ENCODE peak calls at places on chromosomes 2 and 18, in four cellular contexts. U is kidney epithelial cell, R is RWPE1, P is T follicular helper cell. X is an unnamed sample.

GRCh38 chr18:58195278-58195721 is 151.3 kb downstream of the NEDD4L start:
- DNase-seq in U (no peak), R (peak; percentile 38), P (no peak), X (peak; percentile 30)

GRCh38 chr2:35504419-35504818 is 851.2 kb upstream of the CRIM1 start:
- DNase-seq in U (no peak), R (no peak), P (no peak), X (no peak)

GRCh38 chr2:15842771-15843666 is 97.3 kb upstream of the MYCN start:
- DNase-seq in U (no peak), R (no peak), P (no peak), X (no peak)

GRCh38 chr2:180618570-180618969 is 361.8 kb upstream of the UBE2E3 start:
- DNase-seq in U (no peak), R (no peak), P (no peak), X (no peak)

GRCh38 chr18:48674198-48674721 is 135.4 kb downstream of the CTIF start:
- DNase-seq in U (no peak), R (no peak), P (no peak), X (no peak)

GRCh38 chr2:7884338-7884737 is 797.5 kb upstream of the ID2 start:
- DNase-seq in U (no peak), R (no peak), P (no peak), X (no peak)

GRCh38 chr2:234165421-234165820 is 114.9 kb downstream of the SPP2 start:
- DNase-seq in U (peak; percentile 79), R (no peak), P (no peak), X (no peak)

GRCh38 chr2:486381-486780 is 190.8 kb downstream of the TMEM18 start:
- DNase-seq in U (no peak), R (no peak), P (no peak), X (no peak)

GRCh38 chr2:241775223-241776177 is 1.1 kb upstream of the GAL3ST2 start:
- DNase-seq in U (no peak), R (no peak), P (no peak), X (no peak)

GRCh38 chr2:70069049-70069448 is 18.2 kb upstream of the PCBP1 start:
- DNase-seq in U (no peak), R (no peak), P (peak; percentile 58), X (peak; percentile 51)

GRCh38 chr2:209629622-209630021 is 142.0 kb upstream of the UNC80 start:
- DNase-seq in U (peak; percentile 69), R (no peak), P (no peak), X (no peak)

GRCh38 chr2:234363011-234363487 is 133.8 kb downstream of the ARL4C start:
- DNase-seq in U (peak; percentile 56), R (no peak), P (no peak), X (no peak)

GRCh38 chr2:221513251-221513650 is 58.9 kb downstream of the EPHA4 start:
- DNase-seq in U (no peak), R (no peak), P (no peak), X (no peak)

GRCh38 chr18:8812631-8813030 is 107.3 kb downstream of the MTCL1 start:
- DNase-seq in U (no peak), R (no peak), P (no peak), X (no peak)

GRCh38 chr2:127100261-127101047 is 6.5 kb downstream of the BIN1 start:
- DNase-seq in U (peak; percentile 83), R (peak; percentile 57), P (no peak), X (no peak)

GRCh38 chr2:9772999-9773904 is 70.0 kb upstream of the TAF1B start:
- DNase-seq in U (no peak), R (no peak), P (no peak), X (no peak)

GRCh38 chr2:179264238-179265081 is at the start of gene SESTD1:
- DNase-seq in U (no peak), R (peak; percentile 45), P (peak; percentile 33), X (peak; percentile 2)

GRCh38 chr2:42200534-42201227 is 31.5 kb downstream of the EML4 start:
- DNase-seq in U (no peak), R (no peak), P (no peak), X (no peak)

GRCh38 chr18:67875936-67876335 is 359.4 kb upstream of the DSEL start:
- DNase-seq in U (no peak), R (no peak), P (no peak), X (no peak)

GRCh38 chr2:208097313-208097712 is 27.0 kb downstream of the CRYGD start:
- DNase-seq in U (no peak), R (no peak), P (no peak), X (no peak)